ENCODE peak calls at places on chromosomes 13 and 19, in ten cellular contexts. B is neural progenitor cell; U is activated CD4-positive, alpha-beta memory T cell treated with anti-CD3 and anti-CD28 coated beads for 36 hours; I is HS-27A; H is esophagus muscularis mucosa; D is fibroblast of the aortic adventitia; Z is frontal cortex; Y is HCEC 1CT; C is endothelial cell; L is stimulated activated CD8-positive, alpha-beta memory T cell treated with anti-CD3 and anti-CD28 coated beads, Interleukin-2, amount 100 ng/mL, for 1 hour. M is an unnamed sample.

GRCh38 chr19:1785310-1785709 is 26.8 kb downstream of the ATP8B3 start:
- DNase-seq in B (no peak), U (no peak), I (no peak), H (no peak), D (no peak), Z (no peak), Y (no peak), C (no peak), L (no peak), M (no peak)

GRCh38 chr19:55447421-55448174 is 4.5 kb upstream of the SHISA7 start:
- DNase-seq in B (peak), U (no peak), I (no peak), H (no peak), D (peak), Z (peak), Y (no peak), C (no peak), L (no peak), M (peak)

GRCh38 chr13:99404005-99404755 is 97.0 kb upstream of the GPR183 start:
- DNase-seq in B (no peak), U (peak), I (no peak), H (no peak), D (no peak), Z (no peak), Y (no peak), C (no peak), L (no peak), M (no peak)

GRCh38 chr13:68234278-68234677 is 1004.1 kb upstream of the PCDH9 start:
- DNase-seq in B (peak), U (no peak), I (no peak), H (no peak), D (no peak), Z (no peak), Y (peak), C (no peak), L (no peak), M (no peak)

GRCh38 chr13:91381371-91381770 is 17.1 kb upstream of the GPC5 start:
- DNase-seq in B (peak), U (no peak), I (no peak), H (no peak), D (peak), Z (no peak), Y (peak), C (no peak), L (no peak), M (peak)

GRCh38 chr19:9324584-9324962 is 594 bp downstream of the ZNF559 start:
- DNase-seq in B (no peak), U (no peak), I (no peak), H (no peak), D (no peak), Z (no peak), Y (no peak), C (no peak), L (no peak), M (no peak)

GRCh38 chr13:20350380-20350763 is 118.3 kb upstream of the GJB6 start:
- DNase-seq in B (no peak), U (no peak), I (no peak), H (peak), D (no peak), Z (no peak), Y (no peak), C (no peak), L (no peak), M (no peak)

GRCh38 chr19:48595171-48595570 is 11.4 kb upstream of the SPACA4 start:
- DNase-seq in B (no peak), U (no peak), I (no peak), H (no peak), D (no peak), Z (no peak), Y (no peak), C (no peak), L (no peak), M (no peak)

GRCh38 chr13:39952244-39953233 is 297.1 kb downstream of the COG6 start:
- DNase-seq in B (no peak), U (no peak), I (no peak), H (no peak), D (peak), Z (no peak), Y (no peak), C (no peak), L (no peak), M (peak)

GRCh38 chr13:41311607-41312500 is 787 bp downstream of the NAA16 start:
- DNase-seq in B (peak), U (peak), I (peak), H (no peak), D (peak), Z (peak), Y (peak), C (peak), L (peak), M (peak)

GRCh38 chr19:10936661-10937084 is 8.1 kb downstream of the TIMM29 start:
- DNase-seq in B (peak), U (peak), I (no peak), H (no peak), D (peak), Z (no peak), Y (peak), C (peak), L (no peak), M (peak)

GRCh38 chr19:47102561-47103135 is 10.9 kb downstream of the ZC3H4 start:
- DNase-seq in B (no peak), U (no peak), I (no peak), H (no peak), D (peak), Z (no peak), Y (no peak), C (no peak), L (no peak), M (peak)

GRCh38 chr13:96958286-96958891 is 35.9 kb downstream of the OXGR1 start:
- DNase-seq in B (peak), U (no peak), I (no peak), H (no peak), D (peak), Z (peak), Y (peak), C (peak), L (no peak), M (peak)

GRCh38 chr13:73171242-73171641 is 112.4 kb downstream of the KLF5 start:
- DNase-seq in B (no peak), U (no peak), I (no peak), H (no peak), D (no peak), Z (no peak), Y (no peak), C (no peak), L (no peak), M (no peak)

GRCh38 chr13:34425307-34425949 is 516.6 kb upstream of the NBEA start:
- DNase-seq in B (no peak), U (no peak), I (no peak), H (no peak), D (no peak), Z (no peak), Y (no peak), C (no peak), L (no peak), M (no peak)

GRCh38 chr13:96499646-96500045 is 409.7 kb downstream of the HS6ST3 start:
- DNase-seq in B (no peak), U (no peak), I (no peak), H (no peak), D (no peak), Z (no peak), Y (peak), C (no peak), L (no peak), M (no peak)

GRCh38 chr13:28181413-28181812 is 43.1 kb downstream of the PAN3 start:
- DNase-seq in B (no peak), U (no peak), I (no peak), H (no peak), D (peak), Z (no peak), Y (peak), C (no peak), L (no peak), M (peak)

GRCh38 chr13:44471686-44472085 is 98.1 kb downstream of the SERP2 start:
- DNase-seq in B (no peak), U (no peak), I (peak), H (no peak), D (peak), Z (no peak), Y (peak), C (no peak), L (no peak), M (peak)

GRCh38 chr13:114063545-114064515 is 68.6 kb downstream of the RASA3 start:
- DNase-seq in B (peak), U (peak), I (no peak), H (peak), D (peak), Z (no peak), Y (peak), C (no peak), L (no peak), M (peak)

GRCh38 chr19:13689050-13689449 is 75.3 kb upstream of the MRI1 start:
- DNase-seq in B (peak), U (peak), I (no peak), H (no peak), D (peak), Z (no peak), Y (peak), C (peak), L (no peak), M (peak)

GRCh38 chr13:101416181-101417042 is at the start of gene NALCN:
- DNase-seq in B (peak), U (peak), I (no peak), H (peak), D (peak), Z (peak), Y (peak), C (peak), L (no peak), M (peak)

GRCh38 chr19:55082023-55082851 is 6.6 kb downstream of the EPS8L1 start:
- DNase-seq in B (peak), U (peak), I (no peak), H (no peak), D (peak), Z (no peak), Y (no peak), C (no peak), L (no peak), M (peak)

GRCh38 chr13:64158910-64159309 is 2743.3 kb upstream of the PCDH20 start:
- DNase-seq in B (no peak), U (no peak), I (peak), H (no peak), D (peak), Z (no peak), Y (no peak), C (no peak), L (no peak), M (peak)

GRCh38 chr13:108176685-108177274 is 38.6 kb downstream of the LIG4 start:
- DNase-seq in B (peak), U (peak), I (no peak), H (no peak), D (peak), Z (no peak), Y (peak), C (peak), L (peak), M (no peak)

GRCh38 chr19:16036941-16037340 is 39.4 kb upstream of the TPM4 start:
- DNase-seq in B (no peak), U (no peak), I (no peak), H (no peak), D (no peak), Z (no peak), Y (no peak), C (no peak), L (no peak), M (no peak)

GRCh38 chr13:61766667-61767058 is 351.0 kb upstream of the PCDH20 start:
- DNase-seq in B (no peak), U (no peak), I (no peak), H (no peak), D (no peak), Z (no peak), Y (no peak), C (no peak), L (no peak), M (no peak)

GRCh38 chr13:80235131-80235530 is 105.8 kb downstream of the SPRY2 start:
- DNase-seq in B (no peak), U (no peak), I (no peak), H (no peak), D (no peak), Z (no peak), Y (peak), C (no peak), L (no peak), M (no peak)

GRCh38 chr13:99766641-99767045 is 204.9 kb downstream of the ZIC5 start:
- DNase-seq in B (peak), U (no peak), I (no peak), H (no peak), D (no peak), Z (no peak), Y (no peak), C (no peak), L (no peak), M (no peak)

GRCh38 chr19:33214621-33215020 is 11.0 kb downstream of the SLC7A10 start:
- DNase-seq in B (peak), U (no peak), I (no peak), H (no peak), D (peak), Z (no peak), Y (peak), C (no peak), L (no peak), M (peak)

M was measured in EH.